ENCODE peak calls at places on chromosomes 6 and 20, in five cellular contexts. B, Q, X, V and D are unnamed samples.

GRCh38 chr20:59062057-59062456 is 19.5 kb upstream of the PRELID3B start:
- DNase-seq in B (no peak), Q (no peak), X (no peak), V (no peak), D (no peak)

GRCh38 chr20:25256226-25256859 is 8.5 kb downstream of the PYGB start:
- DNase-seq in B (no peak), Q (no peak), X (no peak), V (no peak), D (no peak)

GRCh38 chr6:125008261-125008671 is 46.0 kb downstream of the RNF217 start:
- DNase-seq in B (peak; percentile 42), Q (no peak), X (no peak), V (no peak), D (no peak)

GRCh38 chr6:65999288-65999791 is 292.3 kb upstream of the EYS start:
- DNase-seq in B (no peak), Q (no peak), X (no peak), V (no peak), D (no peak)

GRCh38 chr20:33516882-33517281 is 27.0 kb downstream of the CBFA2T2 start:
- DNase-seq in B (peak; percentile 13), Q (peak; percentile 11), X (no peak), V (no peak), D (no peak)

GRCh38 chr6:28251648-28252506 is at the start of gene ZKSCAN4:
- DNase-seq in B (peak; percentile 95), Q (peak; percentile 92), X (peak; percentile 83), V (peak; percentile 81), D (peak; percentile 72)

GRCh38 chr6:11943060-11943459 is 69.1 kb upstream of the HIVEP1 start:
- DNase-seq in B (no peak), Q (no peak), X (no peak), V (no peak), D (no peak)

GRCh38 chr6:107665386-107665785 is 158.7 kb downstream of the SCML4 start:
- DNase-seq in B (peak; percentile 47), Q (peak; percentile 74), X (no peak), V (no peak), D (no peak)

GRCh38 chr6:26003102-26003694 is 40.6 kb downstream of the TRIM38 start:
- DNase-seq in B (peak; percentile 67), Q (peak; percentile 56), X (peak; percentile 46), V (peak; percentile 52), D (peak; percentile 70)

GRCh38 chr20:63540417-63541186 is 3.4 kb upstream of the PTK6 start:
- DNase-seq in B (peak; percentile 44), Q (peak; percentile 50), X (no peak), V (no peak), D (no peak)

GRCh38 chr6:10999994-11000393 is 44.1 kb downstream of the ELOVL2 start:
- DNase-seq in B (no peak), Q (peak; percentile 90), X (no peak), V (no peak), D (no peak)

GRCh38 chr6:28580484-28580883 is 54.8 kb downstream of the GPX5 start:
- DNase-seq in B (peak; percentile 43), Q (no peak), X (no peak), V (no peak), D (no peak)

GRCh38 chr6:121216928-121217327 is 117.4 kb downstream of the TBC1D32 start:
- DNase-seq in B (no peak), Q (peak; percentile 58), X (no peak), V (no peak), D (no peak)

GRCh38 chr6:135012764-135013163 is 41.9 kb downstream of the HBS1L start:
- DNase-seq in B (peak; percentile 26), Q (peak; percentile 84), X (no peak), V (no peak), D (no peak)

GRCh38 chr6:169923468-169924464 is 172.3 kb downstream of the ERMARD start:
- DNase-seq in B (no peak), Q (no peak), X (no peak), V (no peak), D (no peak)

GRCh38 chr6:38508894-38509293 is 130.8 kb downstream of the BTBD9 start:
- DNase-seq in B (peak; percentile 51), Q (peak; percentile 79), X (no peak), V (no peak), D (no peak)

GRCh38 chr6:107820571-107821261 is 3.4 kb downstream of the SCML4 start:
- DNase-seq in B (peak; percentile 14), Q (no peak), X (peak; percentile 48), V (peak; percentile 53), D (no peak)

GRCh38 chr6:18503588-18504231 is 116.6 kb downstream of the RNF144B start:
- DNase-seq in B (peak; percentile 85), Q (peak; percentile 85), X (peak; percentile 4), V (peak; percentile 22), D (peak; percentile 52)

GRCh38 chr6:64459411-64459810 is 823.8 kb downstream of the PHF3 start:
- DNase-seq in B (no peak), Q (no peak), X (no peak), V (no peak), D (no peak)

GRCh38 chr20:45965169-45966002 is 6.6 kb downstream of the ZNF335 start:
- DNase-seq in B (no peak), Q (no peak), X (no peak), V (no peak), D (no peak)

GRCh38 chr6:45841062-45841461 is 174.6 kb downstream of the CLIC5 start:
- DNase-seq in B (no peak), Q (no peak), X (no peak), V (no peak), D (no peak)

GRCh38 chr6:131063764-131064272 is 773 bp upstream of the EPB41L2 start:
- DNase-seq in B (peak; percentile 22), Q (no peak), X (no peak), V (no peak), D (no peak)

GRCh38 chr6:163745566-163746400 is 331.3 kb downstream of the QKI start:
- DNase-seq in B (peak; percentile 92), Q (peak; percentile 92), X (no peak), V (no peak), D (no peak)

GRCh38 chr20:62511300-62511914 is 35.6 kb upstream of the GATA5 start:
- DNase-seq in B (no peak), Q (no peak), X (no peak), V (no peak), D (no peak)

GRCh38 chr6:46262928-46263708 is 92.3 kb upstream of the ENPP5 start:
- DNase-seq in B (no peak), Q (no peak), X (no peak), V (no peak), D (no peak)

GRCh38 chr6:21538186-21538798 is 55.3 kb upstream of the SOX4 start:
- DNase-seq in B (peak; percentile 40), Q (peak; percentile 40), X (no peak), V (no peak), D (no peak)

GRCh38 chr6:25788305-25788922 is 33.9 kb downstream of the SLC17A4 start:
- DNase-seq in B (peak; percentile 66), Q (peak; percentile 51), X (peak; percentile 38), V (peak; percentile 40), D (no peak)

GRCh38 chr20:45308078-45308778 is at the start of gene MATN4:
- DNase-seq in B (no peak), Q (no peak), X (no peak), V (no peak), D (no peak)

GRCh38 chr6:223763-224162 is 68.5 kb upstream of the DUSP22 start:
- DNase-seq in B (peak; percentile 39), Q (peak; percentile 86), X (peak; percentile 32), V (no peak), D (no peak)

GRCh38 chr20:43667341-43668132 is 623 bp downstream of the MYBL2 start:
- DNase-seq in B (peak; percentile 77), Q (no peak), X (no peak), V (no peak), D (no peak)

GRCh38 chr6:149130093-149130872 is 187.2 kb upstream of the TAB2 start:
- DNase-seq in B (no peak), Q (peak; percentile 4), X (no peak), V (no peak), D (no peak)

GRCh38 chr6:107690864-107691661 is 133.1 kb downstream of the SCML4 start:
- DNase-seq in B (peak; percentile 77), Q (peak; percentile 96), X (no peak), V (no peak), D (no peak)

GRCh38 chr20:57908226-57908625 is 198.4 kb upstream of the PMEPA1 start:
- DNase-seq in B (no peak), Q (no peak), X (no peak), V (no peak), D (no peak)

GRCh38 chr6:40965046-40965445 is 74.0 kb downstream of the UNC5CL start:
- DNase-seq in B (peak; percentile 30), Q (peak; percentile 42), X (no peak), V (no peak), D (no peak)